ENCODE peak calls at places on chromosomes 1 and 21, in nine cellular contexts. K is stomach, G is A549, H is K562, R is esophagus muscularis mucosa, E is SK-N-SH, S is H1, F is HepG2, B is ovary. U is an unnamed sample.

GRCh38 chr1:13451399-13451965 is 41.2 kb downstream of the PRAMEF20 start:
- DNase-seq in S (no peak), G (no peak), H (no peak), K (no peak), B (no peak), R (no peak), E (no peak), F (no peak), U (no peak)

GRCh38 chr21:45383111-45383614 is 21.8 kb upstream of the COL18A1 start:
- DNase-seq in R (no peak), G (no peak), B (peak), S (no peak), K (no peak), H (peak), F (peak), E (no peak), U (no peak)

GRCh38 chr1:13224480-13225060 is 1.4 kb downstream of the PRAMEF18 start:
- DNase-seq in G (no peak), E (no peak), K (peak), R (peak), S (peak), F (no peak), H (no peak), B (no peak), U (no peak)

GRCh38 chr1:116724765-116725375 is 29.4 kb upstream of the CD2 start:
- DNase-seq in H (peak), G (peak), S (peak), B (peak), K (peak), E (peak), R (no peak), F (peak), U (no peak)

GRCh38 chr1:86429830-86430229 is 5.9 kb downstream of the CLCA2 start:
- DNase-seq in H (no peak), S (no peak), R (no peak), G (no peak), F (no peak), K (no peak), E (no peak), B (peak), U (peak)

GRCh38 chr1:35718492-35719336 is at the start of gene C1orf216:
- DNase-seq in B (peak), K (peak), R (no peak), E (peak), G (peak), H (peak), F (no peak), S (peak), U (peak)

GRCh38 chr1:232765536-232765935 is 39.7 kb upstream of the MAP10 start:
- DNase-seq in H (no peak), R (no peak), K (no peak), E (no peak), B (no peak), G (no peak), S (no peak), F (no peak), U (no peak)

GRCh38 chr1:238767321-238767720 is 619.0 kb upstream of the CHRM3 start:
- DNase-seq in R (no peak), G (no peak), K (no peak), F (no peak), S (no peak), H (no peak), E (no peak), B (no peak), U (no peak)

GRCh38 chr1:184407816-184408510 is 21.1 kb downstream of the C1orf21 start:
- DNase-seq in K (no peak), B (no peak), S (no peak), F (no peak), E (no peak), H (no peak), G (no peak), R (no peak), U (no peak)

GRCh38 chr1:21292991-21293536 is 2.8 kb upstream of the ECE1 start:
- DNase-seq in R (no peak), G (no peak), B (no peak), F (no peak), E (no peak), H (no peak), S (no peak), K (no peak), U (no peak)

GRCh38 chr21:27839512-27840115 is 872.7 kb upstream of the ADAMTS5 start:
- DNase-seq in R (no peak), H (no peak), F (no peak), G (no peak), B (no peak), S (no peak), E (no peak), K (no peak), U (no peak)

GRCh38 chr1:3814065-3814464 is 17.8 kb upstream of the LRRC47 start:
- DNase-seq in F (no peak), K (no peak), H (no peak), B (no peak), E (no peak), S (no peak), G (no peak), R (no peak), U (peak)

GRCh38 chr1:221778125-221778524 is 36.2 kb upstream of the DUSP10 start:
- DNase-seq in K (no peak), R (no peak), F (no peak), G (no peak), H (no peak), S (no peak), E (no peak), B (no peak), U (no peak)

GRCh38 chr1:238063454-238063853 is 172.7 kb upstream of the ZP4 start:
- DNase-seq in H (no peak), E (no peak), G (no peak), K (no peak), F (no peak), R (no peak), B (no peak), S (no peak), U (no peak)

GRCh38 chr1:83822206-83822605 is 176.7 kb downstream of the TTLL7 start:
- DNase-seq in F (no peak), E (no peak), R (no peak), S (no peak), H (no peak), G (no peak), K (no peak), B (no peak), U (no peak)

GRCh38 chr1:165842363-165843129 is 15.1 kb downstream of the UCK2 start:
- DNase-seq in E (no peak), G (no peak), R (no peak), B (no peak), F (no peak), K (no peak), H (peak), S (no peak), U (no peak)

GRCh38 chr1:114435088-114435715 is 75.8 kb downstream of the TRIM33 start:
- DNase-seq in R (no peak), F (peak), S (no peak), E (no peak), H (no peak), B (no peak), K (no peak), G (no peak), U (no peak)

GRCh38 chr21:24110846-24111245 is 1496.4 kb downstream of the MRPL39 start:
- DNase-seq in H (no peak), S (no peak), R (no peak), G (no peak), B (no peak), F (no peak), K (no peak), E (no peak), U (no peak)

GRCh38 chr1:14924455-14925325 is 228.9 kb upstream of the TMEM51 start:
- DNase-seq in E (peak), G (peak), B (peak), R (no peak), H (peak), F (no peak), S (no peak), K (peak), U (no peak)

GRCh38 chr1:245091818-245092637 is 62.8 kb upstream of the KIF26B start:
- DNase-seq in B (no peak), K (peak), S (peak), H (peak), R (no peak), G (peak), F (peak), E (peak), U (peak)

GRCh38 chr1:4172659-4173599 is 272.9 kb upstream of the C1orf174 start:
- DNase-seq in K (peak), F (peak), G (peak), H (no peak), S (peak), R (peak), E (peak), B (no peak), U (peak)

GRCh38 chr1:220884109-220884980 is 5.1 kb downstream of the HLX start:
- DNase-seq in E (no peak), R (peak), S (peak), G (no peak), B (no peak), K (no peak), F (no peak), H (no peak), U (no peak)

GRCh38 chr1:30191154-30191702 is 532.2 kb downstream of the MATN1 start:
- DNase-seq in E (peak), F (no peak), S (peak), B (no peak), K (no peak), H (peak), R (peak), G (peak), U (no peak)

GRCh38 chr1:225508538-225509375 is 80.9 kb upstream of the LBR start:
- DNase-seq in F (peak), K (peak), G (peak), H (no peak), E (no peak), B (no peak), S (peak), R (no peak), U (no peak)

GRCh38 chr1:30378023-30378596 is 345.3 kb downstream of the MATN1 start:
- DNase-seq in E (no peak), R (no peak), G (no peak), B (no peak), S (no peak), F (no peak), H (no peak), K (peak), U (peak)

GRCh38 chr1:150022357-150022756 is 11.8 kb upstream of the OTUD7B start:
- DNase-seq in F (peak), E (no peak), R (no peak), H (no peak), S (no peak), K (no peak), B (no peak), G (no peak), U (no peak)

GRCh38 chr1:107220036-107220435 is 79.2 kb downstream of the NTNG1 start:
- DNase-seq in G (no peak), B (no peak), F (no peak), H (no peak), E (no peak), K (no peak), S (no peak), R (no peak), U (no peak)

GRCh38 chr1:162136760-162137537 is 67.5 kb downstream of the NOS1AP start:
- DNase-seq in R (no peak), B (no peak), G (peak), S (no peak), E (no peak), H (no peak), F (peak), K (no peak), U (no peak)

GRCh38 chr1:54811739-54812655 is 10.9 kb upstream of the TTC22 start:
- DNase-seq in B (no peak), F (no peak), E (no peak), R (no peak), S (peak), H (no peak), G (no peak), K (peak), U (no peak)

GRCh38 chr1:46587072-46587471 is 17.0 kb downstream of the MKNK1 start:
- DNase-seq in F (no peak), G (no peak), B (no peak), E (no peak), K (no peak), S (no peak), R (no peak), H (no peak), U (peak)

GRCh38 chr1:46585312-46585711 is 18.8 kb downstream of the MKNK1 start:
- DNase-seq in G (no peak), B (peak), H (no peak), K (no peak), S (no peak), R (no peak), E (no peak), F (no peak), U (no peak)

GRCh38 chr1:46580140-46580903 is 23.7 kb downstream of the MKNK1 start:
- DNase-seq in R (no peak), H (peak), E (no peak), B (no peak), F (peak), S (no peak), G (no peak), K (no peak), U (no peak)

GRCh38 chr1:46581685-46582455 is 22.2 kb downstream of the MKNK1 start:
- DNase-seq in G (no peak), F (no peak), R (no peak), B (no peak), E (no peak), S (no peak), K (no peak), H (no peak), U (no peak)

DNA sequence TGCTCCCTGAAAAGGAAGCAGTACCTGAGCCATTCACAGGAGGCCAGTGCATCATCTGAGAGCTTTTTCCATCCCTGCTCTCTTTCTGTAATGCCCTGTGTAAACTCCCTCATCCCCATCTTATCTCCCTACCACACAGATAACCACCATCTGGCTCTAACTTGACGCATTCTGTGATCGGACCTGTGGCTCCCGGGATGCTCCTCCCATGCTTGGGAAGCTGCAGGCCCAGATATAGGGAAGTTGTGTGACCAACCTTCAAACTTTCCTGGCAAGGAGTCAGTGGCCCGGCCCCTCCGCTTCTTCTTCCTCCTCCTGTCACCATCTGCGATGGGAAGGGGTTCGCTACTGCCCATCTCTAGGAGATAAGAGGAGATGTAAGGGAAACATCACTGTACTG is 21.1 kb downstream of the MKNK1 start:
- DNase-seq in G (no peak), B (no peak), K (no peak), H (no peak), S (no peak), E (no peak), F (no peak), R (no peak), U (no peak)
- H3K27ac ChIP-seq in G (no peak), B (no peak), K (no peak), H (no peak), S (no peak), E (no peak), F (no peak), R (no peak), U (no peak)

GRCh38 chr1:26373281-26373680 is 731 bp upstream of the ZNF683 start:
- DNase-seq in H (no peak), F (no peak), G (no peak), B (no peak), R (no peak), E (no peak), K (no peak), S (no peak), U (no peak)
- TF ChIP-seq EP300 in H (no peak), F (no peak), G (no peak), B (no peak), R (no peak), E (no peak), K (no peak), S (no peak), U (no peak)

DNA sequence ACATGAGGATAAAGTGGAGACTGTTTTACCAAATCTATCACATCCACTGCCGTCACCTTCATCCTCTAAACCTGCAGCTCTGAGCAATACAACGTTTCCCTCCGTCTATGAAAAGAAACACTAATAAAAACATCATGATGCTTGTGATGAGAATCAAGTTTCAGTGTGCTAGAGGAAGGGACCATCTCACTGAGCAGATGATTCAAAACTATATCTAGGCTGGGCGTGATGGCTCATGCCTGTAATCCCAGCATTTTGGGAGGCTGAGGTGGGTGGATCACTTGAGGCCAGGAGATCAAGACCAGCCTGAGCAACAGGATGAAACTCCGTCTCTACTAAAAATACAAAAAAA is 14.7 kb upstream of the MYOM3 start:
- DNase-seq in R (no peak), E (no peak), G (no peak), S (no peak), H (no peak), B (no peak), F (no peak), K (no peak), U (no peak)
- H3K27ac ChIP-seq in R (no peak), E (no peak), G (no peak), S (no peak), H (no peak), B (no peak), F (no peak), K (no peak), U (no peak)

DNA sequence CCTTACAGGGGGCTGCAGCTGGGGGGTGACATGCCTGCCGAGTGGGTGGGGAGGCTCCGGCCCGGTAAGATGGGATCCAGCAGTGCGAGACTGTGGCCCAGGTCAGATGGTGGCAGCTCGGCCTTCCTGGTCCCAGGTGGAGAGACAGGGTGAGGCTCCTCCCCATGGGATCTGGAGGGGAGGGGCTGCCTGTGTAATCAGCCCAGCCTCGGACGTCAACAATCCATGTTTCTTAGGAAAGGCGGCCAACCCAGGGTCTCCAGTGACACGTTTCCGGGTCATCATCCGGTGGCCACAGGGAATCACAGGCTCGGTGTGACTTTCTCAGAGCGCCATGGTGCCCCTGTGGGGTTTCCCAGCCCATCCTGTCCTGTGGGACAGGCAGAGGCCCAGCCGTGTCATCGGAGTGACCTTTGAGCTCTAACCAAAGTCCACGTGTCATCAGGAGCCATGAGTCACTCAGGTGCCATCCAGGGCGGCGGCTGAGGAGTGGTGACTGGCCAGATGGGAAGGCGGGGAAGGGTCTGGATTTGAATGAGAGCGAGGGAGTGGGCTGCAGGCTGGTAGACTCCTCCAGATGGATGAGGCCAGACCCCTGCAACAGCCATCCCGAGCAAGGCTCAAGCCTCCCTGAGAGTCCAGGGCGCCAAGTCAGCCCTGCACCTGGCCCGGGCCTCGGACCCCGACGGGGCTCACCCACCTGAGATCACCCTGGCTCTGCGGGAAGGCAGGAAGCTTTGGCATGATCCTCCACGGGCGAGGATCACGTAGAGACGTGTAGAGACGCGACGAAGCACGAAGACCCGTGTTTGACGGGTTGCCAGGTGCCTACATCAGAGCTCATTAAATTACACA is 6.6 kb upstream of the HES4 start:
- DNase-seq in R (no peak), E (peak), S (peak), F (peak), G (no peak), K (peak), H (no peak), B (peak), U (peak)
- TF ChIP-seq EP300 in R (no peak), E (no peak), S (no peak), F (peak), G (no peak), K (no peak), H (no peak), B (no peak), U (no peak)

GRCh38 chr1:27455166-27455811 is 34.7 kb downstream of the WASF2 start:
- DNase-seq in E (peak), R (no peak), G (no peak), H (no peak), S (no peak), B (no peak), F (no peak), K (no peak), U (no peak)
- H3K27ac ChIP-seq in E (peak), R (no peak), G (peak), H (peak), S (no peak), B (no peak), F (peak), K (no peak), U (peak)

GRCh38 chr1:202007703-202008489 is 2.5 kb upstream of the ELF3 start:
- DNase-seq in B (no peak), S (peak), E (no peak), R (no peak), G (no peak), H (peak), K (peak), F (no peak), U (no peak)
- TF ChIP-seq EP300 in B (no peak), S (peak), E (no peak), R (no peak), G (no peak), H (peak), K (no peak), F (no peak), U (no peak)

GRCh38 chr1:6508876-6509602 is 17.6 kb upstream of the PLEKHG5 start:
- DNase-seq in F (no peak), R (no peak), B (no peak), H (no peak), G (no peak), E (peak), K (no peak), S (no peak), U (no peak)
- H3K27ac ChIP-seq in F (no peak), R (no peak), B (no peak), H (no peak), G (no peak), E (peak), K (no peak), S (no peak), U (no peak)

DNA sequence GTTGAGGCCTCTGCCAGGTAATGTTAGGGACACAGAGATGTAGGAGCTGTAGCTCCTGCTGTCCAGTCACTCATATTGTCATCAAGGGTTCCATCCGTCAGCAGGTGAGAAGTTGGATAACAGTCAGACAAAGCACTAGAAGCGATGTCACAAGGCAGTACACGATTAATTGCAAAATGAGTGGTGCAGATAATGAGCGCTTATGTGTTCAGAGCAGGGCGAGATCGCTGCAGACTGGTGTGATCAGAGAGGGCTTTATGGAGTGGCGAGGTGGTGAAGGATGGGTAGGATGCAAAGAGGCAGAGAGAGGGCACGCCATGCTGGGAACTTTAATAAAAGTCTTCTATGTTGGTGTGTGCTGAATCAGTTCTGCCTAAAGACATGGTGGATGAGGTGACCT is 8.8 kb downstream of the TMCC2 start:
- DNase-seq in S (no peak), B (no peak), F (no peak), K (peak), G (no peak), E (no peak), H (no peak), R (no peak), U (no peak)
- TF ChIP-seq EP300 in S (no peak), B (no peak), F (no peak), K (no peak), G (no peak), E (no peak), H (no peak), R (no peak), U (no peak)

DNA sequence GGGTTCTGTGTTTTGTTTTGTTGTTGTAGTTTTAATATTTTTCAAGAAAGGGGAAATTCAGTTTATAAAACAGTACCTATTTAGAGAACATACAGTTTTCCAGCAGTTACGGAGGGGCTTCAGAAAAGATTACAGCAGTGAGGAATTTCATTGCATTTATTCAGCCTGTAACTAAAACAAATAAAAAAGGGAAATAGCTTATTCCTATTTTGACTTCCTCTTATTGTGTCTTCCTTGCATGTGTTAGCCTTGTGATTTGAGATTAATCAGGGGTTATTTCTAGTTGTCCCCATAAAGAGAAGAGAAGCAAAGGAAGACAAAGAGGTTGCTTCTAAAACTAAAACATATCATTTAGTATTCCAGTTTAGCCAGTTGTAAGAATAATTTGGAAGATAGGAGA is 35.0 kb downstream of the CTTNBP2NL start:
- DNase-seq in F (no peak), G (no peak), K (no peak), E (no peak), S (no peak), H (no peak), R (no peak), B (no peak), U (no peak)
- H3K27ac ChIP-seq in F (no peak), G (no peak), K (no peak), E (no peak), S (no peak), H (no peak), R (peak), B (no peak), U (peak)